ENCODE peak calls at places on chromosomes 13 and 19, in ten cellular contexts. I, T, K, A, X, V, M, J, F and S are unnamed samples.

GRCh38 chr19:2385053-2385721 is 25.1 kb downstream of the TMPRSS9 start:
- DNase-seq in I (no peak), T (peak), K (no peak), A (peak), X (no peak), V (peak), M (no peak), J (peak), F (no peak), S (peak)

GRCh38 chr19:35895911-35896642 is 4.3 kb downstream of the NFKBID start:
- DNase-seq in I (no peak), T (no peak), K (no peak), A (no peak), X (no peak), V (peak), M (no peak), J (no peak), F (no peak), S (no peak)

GRCh38 chr13:98189841-98190505 is 12.9 kb upstream of the RNF113B start:
- DNase-seq in I (no peak), T (no peak), K (no peak), A (no peak), X (no peak), V (no peak), M (no peak), J (no peak), F (no peak), S (no peak)

GRCh38 chr19:35306473-35307246 is 14.7 kb downstream of the MAG start:
- DNase-seq in I (peak), T (no peak), K (peak), A (peak), X (no peak), V (peak), M (no peak), J (no peak), F (no peak), S (no peak)

GRCh38 chr13:43787998-43788397 is 1.2 kb upstream of the ENOX1 start:
- DNase-seq in I (no peak), T (no peak), K (no peak), A (peak), X (no peak), V (peak), M (no peak), J (peak), F (no peak), S (peak)

GRCh38 chr13:47679391-47679790 is 321.7 kb downstream of the SUCLA2 start:
- DNase-seq in I (no peak), T (no peak), K (no peak), A (no peak), X (no peak), V (no peak), M (no peak), J (peak), F (no peak), S (peak)

GRCh38 chr13:43804461-43805070 is 17.8 kb upstream of the ENOX1 start:
- DNase-seq in I (no peak), T (no peak), K (no peak), A (peak), X (no peak), V (peak), M (no peak), J (peak), F (no peak), S (peak)

GRCh38 chr19:6947745-6948144 is 60.4 kb downstream of the ADGRE1 start:
- DNase-seq in I (no peak), T (no peak), K (no peak), A (no peak), X (no peak), V (peak), M (no peak), J (peak), F (no peak), S (peak)

GRCh38 chr13:90532861-90533260 is 814.6 kb upstream of the MIR17HG start:
- DNase-seq in I (no peak), T (no peak), K (no peak), A (no peak), X (no peak), V (no peak), M (no peak), J (no peak), F (no peak), S (no peak)

GRCh38 chr19:43759515-43759914 is 4.8 kb upstream of the SMG9 start:
- DNase-seq in I (no peak), T (no peak), K (no peak), A (no peak), X (no peak), V (peak), M (no peak), J (peak), F (no peak), S (peak)
- TF ChIP-seq CTCF in I (no peak), T (no peak), K (no peak), A (peak), X (no peak), V (peak), M (no peak), J (peak), F (no peak), S (peak)

GRCh38 chr19:19406878-19407639 is 1.6 kb downstream of the GATAD2A start:
- DNase-seq in I (peak), T (no peak), K (peak), A (peak), X (peak), V (no peak), M (no peak), J (peak), F (no peak), S (peak)
- TF ChIP-seq CTCF in I (no peak), T (no peak), K (peak), A (peak), X (no peak), V (peak), M (no peak), J (peak), F (peak), S (peak)

GRCh38 chr13:30797847-30798246 is 62.5 kb downstream of the ALOX5AP start:
- DNase-seq in I (no peak), T (no peak), K (no peak), A (no peak), X (no peak), V (no peak), M (no peak), J (no peak), F (no peak), S (no peak)
- TF ChIP-seq CTCF in I (no peak), T (no peak), K (no peak), A (no peak), X (no peak), V (no peak), M (no peak), J (no peak), F (no peak), S (no peak)

GRCh38 chr13:22740264-22740663 is 440.5 kb upstream of the SGCG start:
- DNase-seq in I (no peak), T (no peak), K (no peak), A (peak), X (no peak), V (no peak), M (no peak), J (no peak), F (no peak), S (no peak)
- TF ChIP-seq CTCF in I (no peak), T (peak), K (peak), A (peak), X (no peak), V (no peak), M (no peak), J (no peak), F (no peak), S (no peak)

DNA sequence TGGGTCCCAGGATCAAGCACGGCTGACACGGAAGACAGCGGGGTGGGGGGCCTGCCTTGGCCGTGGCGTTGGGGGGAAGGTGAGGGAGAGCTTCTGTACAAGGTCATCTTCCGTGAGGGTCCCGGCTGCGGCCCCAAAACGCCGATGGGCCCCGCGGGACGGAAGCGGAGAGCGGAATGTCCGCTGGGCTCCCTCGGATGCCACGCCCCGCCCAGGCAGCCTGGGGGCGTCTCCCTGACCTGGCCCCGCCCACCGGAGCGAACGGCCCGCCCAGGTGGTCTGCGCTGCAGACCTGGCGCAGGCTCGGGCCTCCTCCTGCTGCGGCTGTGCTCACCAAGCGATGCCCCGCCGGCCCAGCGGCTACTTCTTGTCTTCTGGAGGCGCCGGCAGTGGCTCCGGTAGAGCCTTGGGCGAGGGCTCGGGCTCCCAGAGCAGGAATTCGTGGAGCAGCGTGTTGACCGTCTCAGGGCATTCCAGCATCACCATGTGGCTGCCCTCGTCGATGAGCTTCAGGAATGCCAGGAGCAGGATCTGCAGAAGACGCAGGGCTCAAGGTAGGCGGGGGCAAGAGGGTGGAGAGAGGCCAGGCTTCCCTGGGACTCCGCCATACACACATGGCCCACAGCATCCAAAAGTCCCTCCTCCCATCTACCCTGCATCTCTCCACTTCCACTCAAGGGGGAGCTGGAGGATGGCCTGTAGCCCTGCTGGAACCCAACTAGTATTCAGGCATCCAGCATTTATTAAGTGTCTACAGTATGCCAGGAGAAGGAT is 10.7 kb downstream of the ABHD8 start:
- DNase-seq in I (peak), T (peak), K (peak), A (peak), X (peak), V (peak), M (peak), J (peak), F (peak), S (peak)
- TF ChIP-seq CTCF in I (peak), T (peak), K (peak), A (peak), X (peak), V (peak), M (peak), J (peak), F (peak), S (peak)

GRCh38 chr19:18203863-18204393 is at the start of gene RAB3A:
- DNase-seq in I (peak), T (peak), K (peak), A (peak), X (peak), V (peak), M (peak), J (peak), F (peak), S (peak)

GRCh38 chr19:18205180-18205915 is 1.5 kb upstream of the RAB3A start:
- DNase-seq in I (peak), T (peak), K (peak), A (peak), X (peak), V (peak), M (peak), J (peak), F (peak), S (peak)

GRCh38 chr19:18203408-18203862 is 407 bp downstream of the RAB3A start:
- DNase-seq in I (peak), T (no peak), K (peak), A (no peak), X (peak), V (no peak), M (peak), J (peak), F (peak), S (no peak)

GRCh38 chr19:18204394-18205179 is 745 bp upstream of the RAB3A start:
- DNase-seq in I (peak), T (peak), K (no peak), A (peak), X (peak), V (no peak), M (no peak), J (no peak), F (peak), S (no peak)

GRCh38 chr19:18202759-18203407 is 959 bp downstream of the RAB3A start:
- DNase-seq in I (no peak), T (peak), K (no peak), A (peak), X (peak), V (peak), M (no peak), J (peak), F (no peak), S (no peak)
- TF ChIP-seq CTCF in I (no peak), T (no peak), K (peak), A (peak), X (no peak), V (peak), M (peak), J (peak), F (peak), S (peak)

DNA sequence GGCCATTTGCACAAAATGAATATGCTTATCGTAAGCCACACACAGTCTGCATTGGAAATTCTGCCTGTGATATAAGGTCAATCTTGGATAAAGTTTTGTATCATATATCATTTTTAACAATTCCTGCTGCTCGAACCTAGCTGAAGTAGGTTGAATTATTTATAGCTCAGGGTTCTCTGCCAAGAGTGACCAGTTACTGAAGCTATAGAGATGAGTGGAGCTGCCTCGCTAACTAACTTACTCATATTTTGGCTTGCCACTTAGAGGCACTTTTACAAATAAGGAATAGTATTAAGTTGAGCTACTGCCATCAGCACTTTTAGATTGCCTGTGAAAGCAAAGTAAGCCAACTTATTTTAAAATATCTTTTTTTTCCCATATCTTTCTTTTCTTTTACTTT is 221.0 kb downstream of the RGCC start:
- DNase-seq in I (no peak), T (no peak), K (no peak), A (no peak), X (no peak), V (peak), M (no peak), J (peak), F (no peak), S (peak)
- TF ChIP-seq CTCF in I (no peak), T (no peak), K (no peak), A (no peak), X (no peak), V (no peak), M (no peak), J (no peak), F (no peak), S (no peak)

GRCh38 chr19:38848299-38849146 is 1.3 kb downstream of the HNRNPL start:
- DNase-seq in I (no peak), T (no peak), K (no peak), A (no peak), X (no peak), V (peak), M (no peak), J (no peak), F (no peak), S (no peak)

GRCh38 chr19:38849147-38849745 is 540 bp downstream of the HNRNPL start:
- DNase-seq in I (peak), T (peak), K (peak), A (peak), X (peak), V (peak), M (peak), J (peak), F (peak), S (peak)

GRCh38 chr19:38850231-38850975 is 617 bp upstream of the HNRNPL start:
- DNase-seq in I (peak), T (peak), K (peak), A (peak), X (peak), V (peak), M (peak), J (peak), F (peak), S (peak)

GRCh38 chr19:38850976-38851621 is 1.3 kb upstream of the HNRNPL start:
- DNase-seq in I (no peak), T (peak), K (peak), A (peak), X (peak), V (peak), M (no peak), J (peak), F (no peak), S (no peak)

DNA sequence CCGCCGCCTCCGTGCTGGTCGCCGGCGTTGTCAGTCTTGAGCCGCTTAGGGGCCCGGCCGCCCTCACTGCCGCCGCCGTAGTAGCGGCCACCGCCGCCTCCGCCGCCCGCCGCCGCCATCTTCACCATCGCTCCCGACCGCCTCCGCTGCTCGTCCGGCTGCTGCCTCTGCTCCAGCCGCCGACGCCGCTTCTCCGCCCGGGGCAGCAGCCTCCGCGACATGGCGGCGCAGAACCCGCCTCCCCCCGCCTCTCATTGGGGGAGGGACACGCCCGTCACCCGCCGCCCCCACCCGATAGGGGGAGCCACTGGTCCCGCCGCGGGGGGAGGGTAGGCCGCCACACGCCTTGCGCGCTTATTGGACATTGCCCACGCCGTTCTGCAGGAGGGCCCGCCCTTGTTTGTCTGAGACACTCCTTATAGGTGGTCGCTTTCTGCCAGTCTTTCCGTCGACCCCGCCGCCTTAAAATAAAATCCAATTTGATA is at the start of gene HNRNPL:
- DNase-seq in I (no peak), T (peak), K (no peak), A (no peak), X (peak), V (peak), M (peak), J (no peak), F (no peak), S (no peak)
- TF ChIP-seq CTCF in I (peak), T (peak), K (peak), A (peak), X (peak), V (peak), M (peak), J (peak), F (peak), S (peak)

DNA sequence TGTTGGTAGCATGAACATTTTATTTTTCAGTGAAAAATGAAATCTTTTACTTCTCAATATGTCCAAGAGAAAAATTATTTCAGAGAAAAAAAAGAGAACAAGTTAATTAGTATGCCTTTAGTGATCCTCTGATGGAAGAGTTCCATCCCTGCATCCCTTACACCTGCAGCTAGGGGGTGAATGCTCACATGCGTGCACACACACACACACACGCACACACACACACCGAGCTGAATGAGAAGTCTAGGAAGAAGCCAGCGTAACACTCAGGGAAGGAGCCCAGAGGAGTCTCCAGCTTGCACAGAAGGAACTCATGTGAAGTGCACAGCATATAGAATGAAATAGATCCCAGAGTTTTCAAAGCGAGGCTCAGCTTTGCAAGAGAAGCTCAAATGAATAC is 510.5 kb downstream of the IRS2 start:
- DNase-seq in I (no peak), T (peak), K (no peak), A (peak), X (no peak), V (no peak), M (no peak), J (no peak), F (no peak), S (no peak)
- TF ChIP-seq CTCF in I (no peak), T (no peak), K (peak), A (peak), X (no peak), V (peak), M (no peak), J (no peak), F (peak), S (no peak)

GRCh38 chr19:39540333-39540673 is 342 bp upstream of the EID2 start:
- DNase-seq in I (no peak), T (no peak), K (no peak), A (no peak), X (no peak), V (no peak), M (no peak), J (no peak), F (no peak), S (no peak)
- TF ChIP-seq CTCF in I (no peak), T (no peak), K (no peak), A (no peak), X (no peak), V (no peak), M (peak), J (no peak), F (no peak), S (peak)